ENCODE peak calls at places on chromosomes 11 and 22, in four cellular contexts. Y, E, K and P are unnamed samples.

GRCh38 chr11:74683941-74684481 is 47.2 kb downstream of the CHRDL2 start:
- DNase-seq in E (no peak), Y (no peak), K (peak; percentile 17), P (peak; percentile 65)

GRCh38 chr11:113345978-113346377 is 31.6 kb downstream of the TTC12 start:
- DNase-seq in K (no peak), Y (no peak), E (no peak), P (no peak)

GRCh38 chr11:118785362-118785761 is 5.6 kb downstream of the DDX6 start:
- DNase-seq in E (no peak), K (no peak), Y (no peak), P (no peak)

GRCh38 chr11:34825670-34826383 is 90.4 kb downstream of the APIP start:
- DNase-seq in K (peak; percentile 57), Y (no peak), E (no peak), P (no peak)

GRCh38 chr22:35581023-35581413 is 36.1 kb downstream of the MB start:
- DNase-seq in E (no peak), Y (no peak), K (no peak), P (no peak)

GRCh38 chr11:6200975-6201374 is 2.0 kb downstream of the OR52W1 start:
- DNase-seq in K (peak; percentile 86), Y (peak; percentile 71), E (no peak), P (no peak)

GRCh38 chr11:130789241-130789640 is 127.0 kb downstream of the SNX19 start:
- DNase-seq in Y (no peak), E (no peak), K (no peak), P (no peak)

GRCh38 chr11:609355-609811 is 6.4 kb downstream of the IRF7 start:
- DNase-seq in K (no peak), Y (no peak), E (no peak), P (no peak)

GRCh38 chr22:33909906-33910305 is 10.4 kb downstream of the LARGE1 start:
- DNase-seq in E (no peak), K (no peak), Y (no peak), P (no peak)

GRCh38 chr11:76621466-76621865 is 49.1 kb downstream of the LRRC32 start:
- DNase-seq in E (no peak), Y (no peak), K (no peak), P (no peak)

GRCh38 chr11:43135966-43136534 is 175.7 kb upstream of the API5 start:
- DNase-seq in Y (no peak), K (no peak), E (no peak), P (no peak)

GRCh38 chr11:66316849-66317251 is at the start of gene CD248:
- DNase-seq in Y (no peak), E (no peak), K (no peak), P (no peak)

GRCh38 chr11:62575156-62575555 is 1.5 kb upstream of the EEF1G start:
- DNase-seq in K (no peak), Y (no peak), E (no peak), P (no peak)

GRCh38 chr22:20740222-20740951 is 33.5 kb upstream of the SERPIND1 start:
- DNase-seq in K (no peak), Y (no peak), E (no peak), P (no peak)

DNA sequence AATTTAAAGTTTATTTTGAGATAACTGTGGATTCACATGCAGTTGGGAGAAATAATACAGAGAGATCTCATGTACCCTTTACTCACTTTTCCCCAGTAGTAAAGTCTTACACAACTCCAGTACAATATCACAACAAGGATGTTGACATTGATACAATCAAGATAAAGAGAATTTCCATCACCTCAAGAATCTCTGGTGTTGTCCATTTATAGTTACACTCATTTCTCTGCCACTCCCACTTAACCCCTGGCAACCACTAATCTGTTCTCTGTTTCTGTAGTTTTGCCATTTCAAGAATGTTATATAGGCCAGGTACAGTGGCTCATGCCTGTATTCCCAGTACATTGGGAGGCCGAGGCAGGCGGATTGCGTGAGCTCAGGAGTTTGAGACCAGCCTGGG is 10.5 kb upstream of the ZBED5 start:
- DNase-seq in K (no peak), E (no peak), Y (no peak), P (no peak)
- H3K27ac ChIP-seq in K (no peak overlapping the region), E (no peak overlapping the region), Y (no peak overlapping the region), P (peak overlapping the region; percentile 2)

GRCh38 chr22:30947163-30947820 is 21.3 kb downstream of the MORC2 start:
- DNase-seq in Y (peak; percentile 69), K (no peak), E (peak; percentile 36), P (no peak)
- H3K27ac ChIP-seq in Y (peak overlapping the region; percentile 66), K (no peak overlapping the region), E (peak overlapping the region; percentile 85), P (peak overlapping the region; percentile 36)

GRCh38 chr11:60750911-60751310 is 5.8 kb upstream of the MS4A15 start:
- DNase-seq in Y (no peak), E (no peak), K (no peak), P (no peak)

GRCh38 chr11:60747359-60747873 is 9.3 kb upstream of the MS4A15 start:
- DNase-seq in Y (no peak), K (no peak), E (no peak), P (no peak)

GRCh38 chr11:60748225-60748624 is 8.4 kb upstream of the MS4A15 start:
- DNase-seq in K (no peak), Y (no peak), E (no peak), P (no peak)

GRCh38 chr11:60753309-60753708 is 3.4 kb upstream of the MS4A15 start:
- DNase-seq in Y (no peak), E (no peak), K (no peak), P (no peak)

DNA sequence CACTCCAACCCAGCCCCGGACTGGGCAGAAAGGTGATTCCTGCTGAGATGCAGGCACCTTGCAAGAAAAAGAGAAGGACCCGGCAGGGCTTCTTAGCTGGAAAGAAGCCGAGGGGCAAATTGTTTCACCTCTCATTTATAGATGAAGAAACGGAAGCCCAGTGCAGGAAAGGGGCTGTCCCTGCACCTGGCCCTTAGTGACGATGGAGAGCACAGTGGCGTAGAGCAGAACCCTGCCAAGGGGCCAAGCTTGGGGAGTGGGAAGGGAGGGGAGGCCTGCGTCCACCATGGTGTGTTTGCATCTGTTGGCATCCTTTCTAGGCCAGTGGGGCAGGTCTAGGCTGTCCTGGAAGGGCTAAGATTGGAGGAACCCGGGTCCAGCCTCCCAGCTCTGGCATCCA is 7.8 kb upstream of the MS4A15 start:
- DNase-seq in K (no peak), E (no peak), Y (no peak), P (no peak)
- H3K27ac ChIP-seq in K (no peak overlapping the region), E (no peak overlapping the region), Y (no peak overlapping the region), P (no peak overlapping the region)

GRCh38 chr11:70073881-70074371 is 4.2 kb upstream of the ANO1 start:
- DNase-seq in K (no peak), E (no peak), Y (peak; percentile 77), P (peak; percentile 62)
- H3K27ac ChIP-seq in K (no peak overlapping the region), E (no peak overlapping the region), Y (peak overlapping the region; percentile 41), P (peak overlapping the region; percentile 10)

GRCh38 chr22:44682556-44683168 is 19.3 kb upstream of the PRR5 start:
- DNase-seq in Y (no peak), K (no peak), E (no peak), P (no peak)

GRCh38 chr22:44685384-44686056 is 16.5 kb upstream of the PRR5 start:
- DNase-seq in K (peak; percentile 65), Y (no peak), E (no peak), P (no peak)

GRCh38 chr22:44683881-44684280 is 18.1 kb upstream of the PRR5 start:
- DNase-seq in Y (no peak), K (no peak), E (no peak), P (no peak)

GRCh38 chr22:44683237-44683636 is 18.8 kb upstream of the PRR5 start:
- DNase-seq in K (no peak), E (no peak), Y (no peak), P (no peak)

GRCh38 chr22:44684506-44685383 is 17.3 kb upstream of the PRR5 start:
- DNase-seq in E (peak; percentile 54), K (peak; percentile 87), Y (peak; percentile 89), P (no peak)
- H3K27ac ChIP-seq in E (no peak overlapping the region), K (no peak overlapping the region), Y (no peak overlapping the region), P (peak overlapping the region; percentile 37)